ENCODE peak calls at places on chromosomes 5 and 9, in seven cellular contexts. L is WTC11, A is HFFc6, C is progenitor cell of endocrine pancreas, X is ovary, R is retinal pigment epithelial cell, W is GM23338. T is an unnamed sample.

GRCh38 chr5:147310059-147310704 is 75.4 kb downstream of the STK32A start:
- DNase-seq in L (no peak), A (peak; percentile 59), C (no peak), X (no peak), R (peak; percentile 69), W (peak; percentile 33), T (no peak)

GRCh38 chr5:57453728-57454127 is 28.9 kb downstream of the ACTBL2 start:
- DNase-seq in L (no peak), A (no peak), C (no peak), X (no peak), R (no peak), W (no peak), T (no peak)

GRCh38 chr9:396397-396796 is 181.7 kb downstream of the DOCK8 start:
- DNase-seq in L (no peak), A (no peak), C (no peak), X (no peak), R (peak; percentile 72), W (no peak), T (peak; percentile 59)

GRCh38 chr5:169249001-169249400 is 51.9 kb downstream of the SLIT3 start:
- DNase-seq in L (no peak), A (no peak), C (no peak), X (no peak), R (no peak), W (no peak), T (no peak)

GRCh38 chr9:35619800-35620158 is 1.6 kb upstream of the CD72 start:
- DNase-seq in L (no peak), A (no peak), C (no peak), X (no peak), R (no peak), W (no peak), T (no peak)

GRCh38 chr5:160312139-160312959 is at the start of gene CCNJL:
- DNase-seq in L (peak; percentile 88), A (no peak), C (peak; percentile 74), X (peak; percentile 82), R (no peak), W (peak; percentile 90), T (peak; percentile 90)

GRCh38 chr9:5786370-5787127 is 46.4 kb downstream of the ERMP1 start:
- DNase-seq in L (no peak), A (no peak), C (no peak), X (no peak), R (no peak), W (no peak), T (no peak)

GRCh38 chr9:133306242-133307194 is 29.5 kb downstream of the SURF6 start:
- DNase-seq in L (no peak), A (no peak), C (no peak), X (no peak), R (no peak), W (no peak), T (peak; percentile 70)

GRCh38 chr5:173534664-173535063 is 81.8 kb downstream of the BOD1 start:
- DNase-seq in L (no peak), A (no peak), C (no peak), X (no peak), R (no peak), W (no peak), T (no peak)

GRCh38 chr5:173534031-173534430 is 82.4 kb downstream of the BOD1 start:
- DNase-seq in L (no peak), A (no peak), C (no peak), X (no peak), R (no peak), W (no peak), T (peak; percentile 46)

GRCh38 chr5:173530547-173530946 is 85.9 kb downstream of the BOD1 start:
- DNase-seq in L (peak; percentile 63), A (no peak), C (no peak), X (no peak), R (no peak), W (peak; percentile 87), T (no peak)

GRCh38 chr5:173531863-173532262 is 84.6 kb downstream of the BOD1 start:
- DNase-seq in L (no peak), A (no peak), C (no peak), X (no peak), R (no peak), W (no peak), T (no peak)

DNA sequence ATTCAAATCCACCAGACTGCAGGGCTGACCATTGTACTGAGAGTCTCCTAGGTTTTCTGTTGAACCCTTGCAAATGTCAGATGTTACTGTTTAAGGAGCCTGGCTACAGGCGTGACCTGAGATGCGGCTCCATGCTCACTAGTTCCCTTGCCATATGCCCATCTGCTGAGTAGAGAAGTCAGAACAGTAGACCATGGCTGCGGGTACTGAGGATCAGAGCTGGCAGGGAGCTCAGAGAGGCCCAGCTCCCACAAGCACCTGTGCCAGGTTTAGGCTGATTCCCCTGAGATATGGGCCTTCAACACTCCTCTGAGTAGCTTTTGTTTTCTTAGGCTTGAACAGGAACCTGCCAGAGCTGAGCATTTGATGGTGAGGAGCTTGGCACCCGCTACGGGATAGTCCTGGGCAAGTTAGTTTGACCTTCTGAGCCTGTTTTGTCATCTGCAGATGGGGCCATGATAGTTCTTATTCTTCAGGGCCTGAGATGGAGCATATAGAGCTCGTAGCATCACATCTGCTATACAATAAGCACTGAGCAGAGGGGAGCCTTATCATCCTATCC is 83.7 kb downstream of the BOD1 start:
- DNase-seq in L (no peak), A (no peak), C (no peak), X (no peak), R (no peak), W (no peak), T (no peak)
- TF ChIP-seq CTCF in L (no peak), A (no peak), C (no peak), X (no peak), R (no peak), W (no peak), T (no peak)

GRCh38 chr5:78501411-78502338 is 141.3 kb downstream of the SCAMP1 start:
- DNase-seq in L (no peak), A (peak; percentile 49), C (no peak), X (no peak), R (no peak), W (no peak), T (peak; percentile 57)

GRCh38 chr5:78506296-78507049 is 142.1 kb downstream of the LHFPL2 start:
- DNase-seq in L (no peak), A (peak; percentile 28), C (no peak), X (no peak), R (no peak), W (no peak), T (no peak)

GRCh38 chr5:78504726-78505431 is 143.7 kb downstream of the LHFPL2 start:
- DNase-seq in L (no peak), A (peak; percentile 99), C (peak; percentile 27), X (peak; percentile 87), R (peak; percentile 95), W (no peak), T (no peak)

GRCh38 chr5:78505860-78506259 is 142.7 kb downstream of the LHFPL2 start:
- DNase-seq in L (no peak), A (no peak), C (no peak), X (no peak), R (no peak), W (no peak), T (no peak)

DNA sequence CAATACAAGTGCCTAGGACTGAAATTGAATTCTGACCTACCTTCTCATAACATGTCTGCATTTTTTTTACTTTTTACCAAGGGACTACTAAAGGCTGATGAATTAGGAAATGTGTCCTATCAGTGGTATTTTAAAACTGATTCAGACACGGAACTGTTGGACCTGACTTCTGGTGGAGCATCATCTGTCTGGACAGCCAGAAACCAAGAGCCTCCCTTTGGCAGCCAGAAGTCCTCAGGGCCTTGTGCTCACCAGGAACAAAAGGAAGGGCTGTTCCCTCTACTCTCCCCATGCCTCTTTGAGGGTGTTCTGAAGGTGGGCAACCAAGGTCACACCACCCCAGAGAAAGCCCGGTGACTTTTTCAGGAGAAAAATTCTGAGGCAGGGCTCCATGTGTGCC is 143.5 kb downstream of the SCAMP1 start:
- DNase-seq in L (no peak), A (no peak), C (no peak), X (no peak), R (no peak), W (no peak), T (no peak)
- TF ChIP-seq CTCF in L (no peak), A (no peak), C (no peak), X (no peak), R (no peak), W (no peak), T (no peak)

GRCh38 chr5:180290568-180291233 is 1.2 kb downstream of the MAPK9 start:
- DNase-seq in L (no peak), A (no peak), C (no peak), X (no peak), R (no peak), W (no peak), T (peak; percentile 6)

GRCh38 chr5:180289433-180289832 is 2.5 kb downstream of the MAPK9 start:
- DNase-seq in L (no peak), A (no peak), C (no peak), X (no peak), R (no peak), W (peak; percentile 35), T (peak; percentile 21)

GRCh38 chr5:180291943-180292831 is at the start of gene MAPK9:
- DNase-seq in L (peak; percentile 85), A (peak; percentile 49), C (peak; percentile 81), X (peak; percentile 87), R (peak; percentile 27), W (peak; percentile 93), T (peak; percentile 92)

GRCh38 chr5:180289966-180290365 is 1.9 kb downstream of the MAPK9 start:
- DNase-seq in L (no peak), A (no peak), C (no peak), X (no peak), R (no peak), W (no peak), T (peak; percentile 65)

DNA sequence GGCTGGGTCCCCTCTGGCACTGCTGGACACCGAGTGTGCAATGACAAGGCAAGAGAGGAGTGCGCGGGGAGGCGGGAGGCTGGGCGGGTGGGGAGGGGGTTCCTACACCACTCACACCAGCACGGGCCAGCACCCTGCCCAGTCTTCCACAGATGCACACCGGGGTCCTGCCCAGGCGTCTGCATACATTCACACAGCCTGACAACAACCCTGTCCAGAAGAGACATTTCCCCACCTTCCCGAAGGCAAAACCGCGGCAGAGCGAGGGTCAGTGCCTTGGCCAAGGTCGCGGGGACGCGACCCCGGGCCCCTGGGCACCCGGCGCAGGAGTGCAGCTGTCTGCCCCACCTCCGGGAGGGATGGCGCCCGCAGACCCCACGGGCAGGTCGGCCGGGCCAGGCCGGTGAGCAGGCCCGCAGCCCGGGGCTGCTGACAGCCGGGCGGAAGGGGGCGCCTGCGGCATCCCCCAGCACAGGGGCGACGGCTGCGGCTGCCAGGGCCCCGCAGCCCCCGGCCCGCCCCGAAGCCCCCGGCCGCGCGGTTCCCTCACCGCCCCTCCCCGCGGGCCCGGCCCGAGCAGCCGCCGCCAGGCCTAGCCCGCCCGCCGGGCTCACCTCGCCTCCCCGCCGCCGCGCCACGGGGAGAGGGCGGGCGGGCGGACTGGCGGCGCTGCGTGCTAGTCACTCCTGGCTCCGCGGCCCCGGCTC is 496 bp downstream of the MAPK9 start:
- DNase-seq in L (peak; percentile 39), A (no peak), C (peak; percentile 37), X (peak; percentile 44), R (no peak), W (peak; percentile 51), T (no peak)
- TF ChIP-seq CTCF in L (no peak), A (peak; percentile 33), C (peak; percentile 38), X (no peak), R (peak; percentile 21), W (no peak), T (peak; percentile 38)

GRCh38 chr5:138952962-138953361 is 77.8 kb upstream of the LRRTM2 start:
- DNase-seq in L (no peak), A (no peak), C (no peak), X (no peak), R (no peak), W (no peak), T (no peak)

GRCh38 chr5:138955013-138955660 is 80.0 kb upstream of the LRRTM2 start:
- DNase-seq in L (no peak), A (no peak), C (no peak), X (no peak), R (no peak), W (no peak), T (no peak)

GRCh38 chr5:138954257-138955012 is 79.3 kb upstream of the LRRTM2 start:
- DNase-seq in L (no peak), A (no peak), C (no peak), X (no peak), R (no peak), W (no peak), T (no peak)

GRCh38 chr5:138951986-138952735 is 77.0 kb upstream of the LRRTM2 start:
- DNase-seq in L (no peak), A (no peak), C (no peak), X (no peak), R (no peak), W (no peak), T (no peak)

DNA sequence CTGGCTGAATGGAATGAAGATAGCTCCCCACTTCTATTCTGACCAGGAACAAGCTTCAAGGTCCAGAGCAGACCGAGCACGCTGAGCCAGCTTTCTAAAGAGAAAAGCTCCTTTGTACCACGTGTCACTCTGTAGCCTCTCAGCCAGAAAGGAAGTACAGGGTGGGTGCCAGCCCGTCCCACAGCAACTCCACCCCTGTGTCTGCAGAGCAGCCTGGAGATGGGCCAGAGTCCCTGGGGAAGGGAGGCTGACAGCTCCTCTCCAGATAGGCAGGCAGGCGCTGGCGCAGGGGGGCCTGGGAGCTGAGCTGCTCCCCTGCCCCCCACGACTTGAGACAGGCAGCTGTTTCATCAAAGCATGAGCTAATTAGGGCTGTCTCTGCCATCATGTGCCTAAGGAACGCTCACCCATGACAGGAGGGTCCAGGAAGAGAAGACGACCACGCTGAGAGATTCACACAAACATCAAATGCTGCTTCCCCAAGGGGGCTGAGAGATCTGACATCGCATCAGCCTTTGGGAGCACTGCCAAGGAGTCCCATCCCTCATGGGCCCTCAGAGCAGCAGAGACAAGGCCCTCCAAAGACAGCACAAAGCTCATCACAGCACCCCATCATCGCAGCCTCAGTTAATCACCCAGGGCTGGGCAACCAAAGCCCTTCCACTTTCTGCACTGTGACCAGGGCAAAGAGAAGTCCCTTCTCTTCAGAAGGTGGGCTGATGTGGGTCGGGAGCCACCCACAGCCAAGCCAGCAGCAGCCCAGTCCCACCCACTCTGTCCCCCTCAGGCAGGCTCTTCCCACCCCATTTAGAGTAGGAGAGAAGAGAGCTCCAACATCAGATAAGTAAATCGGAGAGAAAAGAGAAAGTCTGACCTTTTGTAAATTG is 78.5 kb upstream of the LRRTM2 start:
- DNase-seq in L (no peak), A (no peak), C (no peak), X (peak; percentile 89), R (peak; percentile 52), W (no peak), T (no peak)
- TF ChIP-seq CTCF in L (no peak), A (no peak), C (no peak), X (no peak), R (no peak), W (no peak), T (no peak)

T was measured in osteocyte.